ENCODE peak calls at places on chromosomes 1 and 21, in five cellular contexts. P is NCI-H1105 treated with DMSO at 0.1 percent for 48 hours; R is amniotic epithelial cell; G is activated effector memory CD4-positive, alpha-beta T cell treated with anti-CD3 and anti-CD28 coated beads, Interleukin-2, amount 50 U/mL, for 16 hours; K is iPS DF 6.9. S is an unnamed sample.

GRCh38 chr1:204971700-204972336 is 71.2 kb upstream of the CNTN2 start:
- DNase-seq in K (no peak), P (no peak), G (no peak), R (peak; percentile 53), S (no peak)

GRCh38 chr1:161214374-161214773 is 721 bp upstream of the FCER1G start:
- DNase-seq in R (no peak), G (no peak), K (no peak), P (no peak), S (no peak)

GRCh38 chr1:65264197-65264929 is 45.0 kb upstream of the DNAJC6 start:
- DNase-seq in G (no peak), R (peak; percentile 56), P (peak; percentile 86), K (no peak), S (peak; percentile 81)

GRCh38 chr21:33966324-33966949 is 50.8 kb upstream of the ATP5PO start:
- DNase-seq in P (peak; percentile 18), G (no peak), K (no peak), R (no peak), S (no peak)

GRCh38 chr1:100769906-100770646 is 50.5 kb downstream of the VCAM1 start:
- DNase-seq in K (no peak), R (no peak), P (no peak), G (no peak), S (no peak)

GRCh38 chr21:44793269-44794030 is 8.2 kb downstream of the UBE2G2 start:
- DNase-seq in G (peak; percentile 77), P (peak; percentile 52), K (no peak), R (peak; percentile 54), S (peak; percentile 55)

GRCh38 chr1:226662704-226663326 is 76.3 kb downstream of the ITPKB start:
- DNase-seq in P (no peak), R (peak; percentile 92), G (peak; percentile 93), K (no peak), S (no peak)

GRCh38 chr1:170126691-170127090 is 19.1 kb upstream of the NTMT2 start:
- DNase-seq in P (no peak), R (peak; percentile 92), K (no peak), G (no peak), S (no peak)

GRCh38 chr1:10779201-10779600 is 17.2 kb downstream of the CASZ1 start:
- DNase-seq in R (no peak), K (no peak), P (peak; percentile 90), G (no peak), S (no peak)

GRCh38 chr21:33441489-33442477 is 38.0 kb downstream of the TMEM50B start:
- DNase-seq in R (peak; percentile 57), G (no peak), K (no peak), P (peak; percentile 43), S (no peak)

GRCh38 chr1:48943393-48943792 is 166.7 kb upstream of the BEND5 start:
- DNase-seq in G (no peak), K (no peak), P (no peak), R (peak; percentile 13), S (no peak)

GRCh38 chr1:70556541-70556940 is 145.5 kb downstream of the CTH start:
- DNase-seq in K (no peak), G (no peak), P (no peak), R (no peak), S (no peak)

GRCh38 chr1:58908539-58909161 is 124.8 kb upstream of the JUN start:
- DNase-seq in K (no peak), G (no peak), R (no peak), P (no peak), S (no peak)

GRCh38 chr1:212955098-212955497 is 4.8 kb downstream of the VASH2 start:
- DNase-seq in G (no peak), K (no peak), R (no peak), P (no peak), S (no peak)

GRCh38 chr21:14583629-14584251 is 37.6 kb upstream of the SAMSN1 start:
- DNase-seq in P (no peak), K (no peak), R (no peak), G (no peak), S (no peak)

GRCh38 chr1:229596961-229597699 is 28.8 kb downstream of the TAF5L start:
- DNase-seq in P (no peak), K (no peak), R (peak; percentile 53), G (no peak), S (no peak)

GRCh38 chr21:31078796-31079195 is 40.5 kb upstream of the KRTAP19-8 start:
- DNase-seq in R (peak; percentile 9), P (no peak), K (no peak), G (no peak), S (no peak)

GRCh38 chr1:14913475-14914155 is 239.9 kb upstream of the TMEM51 start:
- DNase-seq in R (no peak), K (no peak), G (no peak), P (peak; percentile 95), S (no peak)

GRCh38 chr1:98981917-98982513 is 22.6 kb downstream of the PLPPR5 start:
- DNase-seq in K (no peak), G (no peak), R (no peak), P (no peak), S (no peak)

GRCh38 chr1:218330043-218330623 is 15.0 kb upstream of the TGFB2 start:
- DNase-seq in R (peak; percentile 39), G (no peak), K (no peak), P (peak; percentile 62), S (no peak)

GRCh38 chr1:248596615-248597014 is 885 bp downstream of the OR2T10 start:
- DNase-seq in K (no peak), R (no peak), P (no peak), G (no peak), S (no peak)

GRCh38 chr21:34498623-34499022 is 13.4 kb downstream of the KCNE1 start:
- DNase-seq in P (peak; percentile 54), R (peak; percentile 90), K (no peak), G (no peak), S (no peak)

GRCh38 chr1:16047791-16048475 is 4.4 kb downstream of the CLCNKB start:
- DNase-seq in R (no peak), G (no peak), P (no peak), K (no peak), S (no peak)

GRCh38 chr1:25837253-25837875 is 17.6 kb downstream of the MTFR1L start:
- DNase-seq in P (peak; percentile 18), G (no peak), R (peak; percentile 24), K (no peak), S (no peak)

GRCh38 chr1:157181258-157181657 is 43.1 kb upstream of the ETV3 start:
- DNase-seq in G (peak; percentile 37), R (no peak), K (no peak), P (no peak), S (no peak)

GRCh38 chr1:3911521-3911845 is 11.4 kb upstream of the C1orf174 start:
- DNase-seq in R (no peak), K (no peak), G (peak; percentile 41), P (no peak), S (no peak)

S was measured in H1.